ENCODE peak calls at places on chromosomes 16 and 17, in four cellular contexts. Y is NCI-H446, C is occipital lobe, G is HT-29. O is an unnamed sample.

GRCh38 chr17:67544364-67544763 is 167.3 kb downstream of the PITPNC1 start:
- DNase-seq in Y (peak), C (no peak), G (no peak), O (no peak)

GRCh38 chr16:90011196-90011819 is 7.9 kb downstream of the DBNDD1 start:
- DNase-seq in Y (no peak), C (no peak), G (no peak), O (no peak)

GRCh38 chr17:8155341-8156173 is 3.4 kb upstream of the PER1 start:
- DNase-seq in Y (no peak), C (no peak), G (no peak), O (no peak)

GRCh38 chr16:4103741-4104140 is 12.5 kb downstream of the ADCY9 start:
- DNase-seq in Y (no peak), C (no peak), G (no peak), O (no peak)

GRCh38 chr16:66476328-66477027 is 49.4 kb downstream of the BEAN1 start:
- DNase-seq in Y (no peak), C (no peak), G (peak), O (no peak)

GRCh38 chr16:29894352-29894751 is 5.0 kb downstream of the SEZ6L2 start:
- DNase-seq in Y (no peak), C (peak), G (no peak), O (no peak)

GRCh38 chr16:51666074-51666473 is 515.0 kb upstream of the SALL1 start:
- DNase-seq in Y (no peak), C (no peak), G (no peak), O (no peak)

GRCh38 chr17:43579570-43580140 is 33.5 kb upstream of the ETV4 start:
- DNase-seq in Y (no peak), C (no peak), G (no peak), O (no peak)

GRCh38 chr17:8041249-8041928 is 2.5 kb downstream of the ALOX15B start:
- DNase-seq in Y (peak), C (no peak), G (peak), O (no peak)

GRCh38 chr17:39740357-39741111 is 2.8 kb downstream of the GRB7 start:
- DNase-seq in Y (no peak), C (no peak), G (peak), O (no peak)

GRCh38 chr16:73171380-73171779 is 123.5 kb upstream of the ZFHX3 start:
- DNase-seq in Y (no peak), C (no peak), G (no peak), O (no peak)

GRCh38 chr16:57392694-57393093 is 11.9 kb upstream of the CCL17 start:
- DNase-seq in Y (no peak), C (no peak), G (peak), O (no peak)

GRCh38 chr16:76176616-76177015 is 100.6 kb upstream of the CNTNAP4 start:
- DNase-seq in Y (no peak), C (no peak), G (no peak), O (no peak)

GRCh38 chr17:35684046-35684802 is 47.2 kb upstream of the RASL10B start:
- DNase-seq in Y (peak), C (no peak), G (no peak), O (no peak)

GRCh38 chr17:9175700-9176467 is 154.6 kb downstream of the NTN1 start:
- DNase-seq in Y (no peak), C (no peak), G (no peak), O (no peak)

GRCh38 chr17:15171433-15172047 is 93.6 kb downstream of the PMP22 start:
- DNase-seq in Y (peak), C (peak), G (peak), O (no peak)

GRCh38 chr17:34222732-34223486 is 32.2 kb upstream of the CCL2 start:
- DNase-seq in Y (no peak), C (no peak), G (no peak), O (no peak)

GRCh38 chr16:78289844-78290277 is 190.4 kb downstream of the WWOX start:
- DNase-seq in Y (no peak), C (no peak), G (no peak), O (no peak)

GRCh38 chr16:68972720-68973119 is 129.4 kb downstream of the TANGO6 start:
- DNase-seq in Y (no peak), C (no peak), G (peak), O (no peak)

GRCh38 chr16:8686031-8686621 is 11.7 kb downstream of the ABAT start:
- DNase-seq in Y (no peak), C (peak), G (no peak), O (no peak)

GRCh38 chr16:86872833-86873232 is 294.5 kb downstream of the FOXL1 start:
- DNase-seq in Y (no peak), C (no peak), G (no peak), O (no peak)

GRCh38 chr17:56897646-56898424 is 16.0 kb downstream of the TRIM25 start:
- DNase-seq in Y (no peak), C (no peak), G (no peak), O (no peak)

GRCh38 chr17:72345536-72345935 is 224.7 kb downstream of the SOX9 start:
- DNase-seq in Y (no peak), C (no peak), G (no peak), O (no peak)

GRCh38 chr17:78763561-78763960 is 18.5 kb downstream of the CYTH1 start:
- DNase-seq in Y (no peak), C (no peak), G (no peak), O (no peak)

GRCh38 chr16:87318158-87318644 is 1.0 kb upstream of the C16orf95 start:
- DNase-seq in Y (no peak), C (no peak), G (peak), O (no peak)

GRCh38 chr17:63035271-63035670 is 69.2 kb downstream of the TANC2 start:
- DNase-seq in Y (no peak), C (no peak), G (no peak), O (no peak)

GRCh38 chr17:13597723-13598347 is 3.9 kb downstream of the HS3ST3A1 start:
- DNase-seq in Y (peak), C (no peak), G (peak), O (no peak)

O was measured in central memory CD8-positive, alpha-beta T cell.